ENCODE peak calls at places on chromosomes 7 and 10, in five cellular contexts. U, S, Z, M and C are unnamed samples.

GRCh38 chr7:25260862-25261454 is 32.7 kb upstream of the NPVF start:
- DNase-seq in M (peak; percentile 79), Z (peak; percentile 74), S (no peak), U (peak; percentile 11), C (peak; percentile 36)

GRCh38 chr7:150442811-150443210 is 7.6 kb upstream of the GIMAP8 start:
- DNase-seq in Z (no peak), M (no peak), U (no peak), S (no peak), C (no peak)

GRCh38 chr7:146375155-146375554 is 258.6 kb downstream of the CNTNAP2 start:
- DNase-seq in S (no peak), M (no peak), Z (no peak), U (no peak), C (no peak)

GRCh38 chr10:113266152-113266551 is 286.7 kb upstream of the HABP2 start:
- DNase-seq in M (no peak), U (no peak), Z (no peak), S (no peak), C (no peak)

GRCh38 chr7:11079907-11080306 is 106.2 kb downstream of the PHF14 start:
- DNase-seq in M (no peak), U (no peak), S (no peak), Z (no peak), C (no peak)

GRCh38 chr7:6254891-6255290 is 17.5 kb downstream of the CYTH3 start:
- DNase-seq in U (no peak), Z (no peak), M (no peak), S (no peak), C (no peak)

GRCh38 chr7:130369110-130369711 is 11.1 kb upstream of the CPA1 start:
- DNase-seq in Z (peak; percentile 58), S (no peak), U (no peak), M (peak; percentile 85), C (peak; percentile 75)

GRCh38 chr10:28839600-28840007 is 162.3 kb downstream of the BAMBI start:
- DNase-seq in U (no peak), M (no peak), Z (peak; percentile 80), S (no peak), C (peak; percentile 77)

GRCh38 chr7:132090444-132090843 is 485.8 kb downstream of the PLXNA4 start:
- DNase-seq in U (no peak), M (no peak), Z (no peak), S (no peak), C (no peak)